ENCODE peak calls at places on chromosomes 5 and 9, in ten cellular contexts. P is epithelial cell of esophagus; B is NCI-H1694; Q is substantia nigra; O is prostate gland; H is SHP77; I is BJ; D is HCT116; W is stimulated activated CD4-positive, alpha-beta T cell treated with anti-CD3 and anti-CD28 coated beads, Interleukin-12 subunit alpha, Interleukin-12 subunit beta, amount 100 ng/mL, for 24 hours; K is putamen. X is an unnamed sample.

GRCh38 chr5:110054240-110054639 is 364.5 kb downstream of the MAN2A1 start:
- DNase-seq in P (peak), B (no peak), Q (no peak), O (peak), H (peak), I (no peak), D (peak), W (peak), K (peak), X (no peak)

GRCh38 chr5:154857091-154857533 is 1.3 kb upstream of the CNOT8 start:
- DNase-seq in P (peak), B (peak), Q (peak), O (peak), H (peak), I (no peak), D (no peak), W (peak), K (no peak), X (no peak)

GRCh38 chr5:115487750-115488149 is 56.8 kb downstream of the FEM1C start:
- DNase-seq in P (no peak), B (no peak), Q (no peak), O (no peak), H (no peak), I (no peak), D (no peak), W (no peak), K (no peak), X (no peak)

GRCh38 chr5:165321912-165322311 is 1816.5 kb downstream of the MAT2B start:
- DNase-seq in P (peak), B (no peak), Q (no peak), O (no peak), H (no peak), I (no peak), D (no peak), W (no peak), K (no peak), X (no peak)

GRCh38 chr9:108663381-108663876 is 192.4 kb downstream of the ACTL7B start:
- DNase-seq in P (peak), B (no peak), Q (no peak), O (no peak), H (no peak), I (no peak), D (no peak), W (no peak), K (no peak), X (no peak)

GRCh38 chr5:146091881-146092280 is 13.5 kb downstream of the PLAC8L1 start:
- DNase-seq in P (peak), B (no peak), Q (no peak), O (no peak), H (no peak), I (no peak), D (no peak), W (no peak), K (peak), X (no peak)

GRCh38 chr9:33164138-33164809 is 2.9 kb downstream of the B4GALT1 start:
- DNase-seq in P (no peak), B (no peak), Q (no peak), O (no peak), H (no peak), I (no peak), D (no peak), W (no peak), K (no peak), X (no peak)

GRCh38 chr5:127216143-127216542 is 74.5 kb upstream of the MEGF10 start:
- DNase-seq in P (no peak), B (no peak), Q (no peak), O (no peak), H (no peak), I (no peak), D (no peak), W (no peak), K (no peak), X (no peak)

GRCh38 chr5:143585970-143586369 is 182.5 kb upstream of the NR3C1 start:
- DNase-seq in P (peak), B (no peak), Q (no peak), O (no peak), H (no peak), I (no peak), D (no peak), W (no peak), K (no peak), X (no peak)

GRCh38 chr5:35209862-35210261 is 20.4 kb downstream of the PRLR start:
- DNase-seq in P (no peak), B (no peak), Q (no peak), O (no peak), H (no peak), I (no peak), D (no peak), W (no peak), K (peak), X (no peak)

GRCh38 chr5:139306197-139306596 is 12.7 kb downstream of the MATR3 start:
- DNase-seq in P (no peak), B (no peak), Q (no peak), O (no peak), H (no peak), I (no peak), D (no peak), W (no peak), K (no peak), X (no peak)

GRCh38 chr9:110748251-110748893 is 79.8 kb downstream of the MUSK start:
- DNase-seq in P (peak), B (no peak), Q (no peak), O (peak), H (no peak), I (no peak), D (no peak), W (no peak), K (no peak), X (no peak)

GRCh38 chr9:4424891-4425290 is 65.4 kb upstream of the SLC1A1 start:
- DNase-seq in P (no peak), B (no peak), Q (no peak), O (no peak), H (no peak), I (no peak), D (no peak), W (no peak), K (no peak), X (no peak)

GRCh38 chr5:61228229-61228628 is 66.0 kb upstream of the SMIM15 start:
- DNase-seq in P (no peak), B (no peak), Q (no peak), O (no peak), H (no peak), I (no peak), D (no peak), W (no peak), K (no peak), X (no peak)

GRCh38 chr9:125541840-125542243 is 165.2 kb downstream of the MAPKAP1 start:
- DNase-seq in P (no peak), B (peak), Q (no peak), O (no peak), H (peak), I (no peak), D (no peak), W (no peak), K (no peak), X (no peak)

GRCh38 chr9:78365979-78366697 is 69.2 kb downstream of the PSAT1 start:
- DNase-seq in P (peak), B (peak), Q (no peak), O (no peak), H (no peak), I (no peak), D (no peak), W (no peak), K (no peak), X (no peak)

GRCh38 chr5:137122075-137122474 is 377.1 kb downstream of the SPOCK1 start:
- DNase-seq in P (no peak), B (no peak), Q (no peak), O (no peak), H (no peak), I (no peak), D (no peak), W (no peak), K (no peak), X (no peak)

GRCh38 chr5:138138949-138139775 is at the start of gene NME5:
- DNase-seq in P (peak), B (no peak), Q (no peak), O (peak), H (peak), I (no peak), D (peak), W (no peak), K (peak), X (no peak)

GRCh38 chr5:174235993-174236528 is 190.6 kb downstream of the NSG2 start:
- DNase-seq in P (no peak), B (peak), Q (no peak), O (no peak), H (no peak), I (no peak), D (no peak), W (no peak), K (no peak), X (no peak)

GRCh38 chr5:124951676-124952075 is 205.2 kb upstream of the ZNF608 start:
- DNase-seq in P (no peak), B (no peak), Q (no peak), O (no peak), H (no peak), I (no peak), D (no peak), W (no peak), K (no peak), X (no peak)

GRCh38 chr9:81305561-81306182 is 383.7 kb downstream of the TLE1 start:
- DNase-seq in P (no peak), B (no peak), Q (no peak), O (no peak), H (no peak), I (no peak), D (no peak), W (no peak), K (no peak), X (no peak)

GRCh38 chr9:1443450-1443849 is 393.3 kb downstream of the DMRT2 start:
- DNase-seq in P (no peak), B (no peak), Q (no peak), O (no peak), H (no peak), I (no peak), D (no peak), W (no peak), K (no peak), X (no peak)

GRCh38 chr9:76188905-76189304 is 205.3 kb downstream of the RFK start:
- DNase-seq in P (no peak), B (no peak), Q (no peak), O (no peak), H (no peak), I (no peak), D (no peak), W (no peak), K (no peak), X (no peak)

GRCh38 chr5:170491479-170491878 is 12.3 kb upstream of the KCNIP1 start:
- DNase-seq in P (peak), B (no peak), Q (no peak), O (peak), H (no peak), I (peak), D (no peak), W (no peak), K (no peak), X (peak)

GRCh38 chr5:149309354-149309753 is 35.9 kb upstream of the GRPEL2 start:
- DNase-seq in P (no peak), B (no peak), Q (no peak), O (no peak), H (no peak), I (no peak), D (no peak), W (no peak), K (no peak), X (no peak)

GRCh38 chr5:134477462-134478245 is 47.8 kb upstream of the JADE2 start:
- DNase-seq in P (no peak), B (no peak), Q (no peak), O (no peak), H (no peak), I (no peak), D (no peak), W (no peak), K (no peak), X (peak)

GRCh38 chr9:92295827-92296258 is 2.3 kb upstream of the IARS1 start:
- DNase-seq in P (peak), B (no peak), Q (no peak), O (peak), H (no peak), I (no peak), D (no peak), W (no peak), K (no peak), X (no peak)

GRCh38 chr9:113963017-113963620 is 87.0 kb downstream of the ZNF618 start:
- DNase-seq in P (peak), B (no peak), Q (no peak), O (no peak), H (peak), I (no peak), D (peak), W (peak), K (no peak), X (no peak)

GRCh38 chr9:113541019-113541900 is 77.7 kb downstream of the RGS3 start:
- DNase-seq in P (peak), B (no peak), Q (peak), O (no peak), H (no peak), I (no peak), D (peak), W (no peak), K (peak), X (no peak)

GRCh38 chr5:23105021-23105420 is 251.9 kb upstream of the CDH12 start:
- DNase-seq in P (no peak), B (no peak), Q (no peak), O (no peak), H (no peak), I (no peak), D (no peak), W (no peak), K (no peak), X (no peak)

GRCh38 chr9:114004221-114004716 is 73.8 kb downstream of the AMBP start:
- DNase-seq in P (no peak), B (no peak), Q (no peak), O (no peak), H (no peak), I (no peak), D (no peak), W (no peak), K (peak), X (no peak)

GRCh38 chr5:131677115-131677514 is 42.1 kb upstream of the RAPGEF6 start:
- DNase-seq in P (no peak), B (no peak), Q (no peak), O (no peak), H (no peak), I (no peak), D (no peak), W (no peak), K (no peak), X (no peak)

GRCh38 chr5:127898551-127899213 is 184.9 kb upstream of the SLC12A2 start:
- DNase-seq in P (peak), B (no peak), Q (no peak), O (no peak), H (no peak), I (no peak), D (no peak), W (no peak), K (no peak), X (no peak)

GRCh38 chr9:37362430-37362829 is 60.1 kb upstream of the GRHPR start:
- DNase-seq in P (no peak), B (no peak), Q (no peak), O (no peak), H (no peak), I (no peak), D (no peak), W (no peak), K (no peak), X (no peak)

GRCh38 chr9:82597225-82598158 is 465.4 kb downstream of the RASEF start:
- DNase-seq in P (no peak), B (no peak), Q (no peak), O (no peak), H (no peak), I (no peak), D (no peak), W (no peak), K (no peak), X (no peak)

GRCh38 chr5:139149477-139150199 is 48.5 kb downstream of the SIL1 start:
- DNase-seq in P (peak), B (no peak), Q (no peak), O (no peak), H (no peak), I (no peak), D (no peak), W (no peak), K (no peak), X (no peak)

GRCh38 chr5:122129332-122129731 is at the start of gene ZNF474:
- DNase-seq in P (peak), B (no peak), Q (no peak), O (peak), H (peak), I (peak), D (peak), W (no peak), K (no peak), X (peak)

X was measured in GM04503.